ENCODE peak calls at places on chromosome 3, in four cellular contexts. One of them, this sample, is unnamed.

GRCh38 chr3:128112406-128112968 is 11.1 kb downstream of the RUVBL1 start:
- DNase-seq in mesendoderm: no peak
- DNase-seq in neuronal stem cell: no peak
- DNase-seq in Karpas-422: no peak
- DNase-seq in this sample: no peak

GRCh38 chr3:171348121-171348520 is 112.1 kb downstream of the TNIK start:
- DNase-seq in mesendoderm: no peak
- DNase-seq in Karpas-422: no peak
- DNase-seq in neuronal stem cell: no peak
- DNase-seq in this sample: no peak

GRCh38 chr3:58180940-58181587 is 29.7 kb downstream of the DNASE1L3 start:
- DNase-seq in Karpas-422: no peak
- DNase-seq in neuronal stem cell: no peak
- DNase-seq in mesendoderm: no peak
- DNase-seq in this sample: no peak

GRCh38 chr3:185851046-185851445 is 26.2 kb upstream of the IGF2BP2 start:
- DNase-seq in mesendoderm: no peak
- DNase-seq in neuronal stem cell: no peak
- DNase-seq in Karpas-422: no peak
- DNase-seq in this sample: no peak

GRCh38 chr3:119160815-119161214 is 12.6 kb upstream of the UPK1B start:
- DNase-seq in neuronal stem cell: no peak
- DNase-seq in Karpas-422: no peak
- DNase-seq in mesendoderm: no peak
- DNase-seq in this sample: no peak

GRCh38 chr3:71025010-71025409 is 558.5 kb downstream of the FOXP1 start:
- DNase-seq in mesendoderm: no peak
- DNase-seq in neuronal stem cell: no peak
- DNase-seq in Karpas-422: no peak
- DNase-seq in this sample: no peak

GRCh38 chr3:117434881-117435412 is 725.4 kb downstream of the TUSC7 start:
- DNase-seq in mesendoderm: no peak
- DNase-seq in neuronal stem cell: no peak
- DNase-seq in Karpas-422: no peak
- DNase-seq in this sample: no peak

GRCh38 chr3:13651057-13651400 is 102.1 kb downstream of the FBLN2 start:
- DNase-seq in mesendoderm: no peak
- DNase-seq in neuronal stem cell: no peak
- DNase-seq in Karpas-422: no peak
- DNase-seq in this sample: no peak

GRCh38 chr3:46187876-46188275 is 20.2 kb downstream of the CCR1 start:
- DNase-seq in neuronal stem cell: no peak
- DNase-seq in mesendoderm: no peak
- DNase-seq in Karpas-422: no peak
- DNase-seq in this sample: no peak

GRCh38 chr3:134846943-134847342 is 51.9 kb downstream of the EPHB1 start:
- DNase-seq in neuronal stem cell: no peak
- DNase-seq in Karpas-422: no peak
- DNase-seq in mesendoderm: peak
- DNase-seq in this sample: no peak

GRCh38 chr3:23496165-23496564 is 293.0 kb downstream of the UBE2E2 start:
- DNase-seq in mesendoderm: no peak
- DNase-seq in neuronal stem cell: no peak
- DNase-seq in Karpas-422: no peak
- DNase-seq in this sample: no peak

GRCh38 chr3:72238341-72238740 is 453.4 kb upstream of the PROK2 start:
- DNase-seq in mesendoderm: no peak
- DNase-seq in neuronal stem cell: no peak
- DNase-seq in Karpas-422: no peak
- DNase-seq in this sample: no peak

GRCh38 chr3:171396048-171396447 is 64.2 kb downstream of the TNIK start:
- DNase-seq in Karpas-422: no peak
- DNase-seq in neuronal stem cell: no peak
- DNase-seq in mesendoderm: no peak
- DNase-seq in this sample: no peak

GRCh38 chr3:129278970-129279906 is 568 bp downstream of the HMCES start:
- DNase-seq in Karpas-422: peak
- DNase-seq in mesendoderm: peak
- DNase-seq in neuronal stem cell: peak
- DNase-seq in this sample: peak

GRCh38 chr3:12963184-12963868 is 109.9 kb downstream of the IQSEC1 start:
- DNase-seq in mesendoderm: no peak
- DNase-seq in Karpas-422: no peak
- DNase-seq in neuronal stem cell: no peak
- DNase-seq in this sample: no peak

GRCh38 chr3:134327594-134327975 is 46.7 kb downstream of the AMOTL2 start:
- DNase-seq in Karpas-422: no peak
- DNase-seq in neuronal stem cell: no peak
- DNase-seq in mesendoderm: no peak
- DNase-seq in this sample: no peak

GRCh38 chr3:139074565-139075115 is 29.9 kb upstream of the PRR23C start:
- DNase-seq in Karpas-422: no peak
- DNase-seq in neuronal stem cell: no peak
- DNase-seq in mesendoderm: no peak
- DNase-seq in this sample: no peak

GRCh38 chr3:37256447-37256846 is 82.1 kb upstream of the LRRFIP2 start:
- DNase-seq in neuronal stem cell: no peak
- DNase-seq in mesendoderm: peak
- DNase-seq in Karpas-422: no peak
- DNase-seq in this sample: no peak

GRCh38 chr3:37257581-37257980 is 83.2 kb upstream of the LRRFIP2 start:
- DNase-seq in Karpas-422: no peak
- DNase-seq in mesendoderm: no peak
- DNase-seq in neuronal stem cell: no peak
- DNase-seq in this sample: no peak

GRCh38 chr3:37262816-37263393 is 88.5 kb upstream of the LRRFIP2 start:
- DNase-seq in mesendoderm: no peak
- DNase-seq in neuronal stem cell: no peak
- DNase-seq in Karpas-422: no peak
- DNase-seq in this sample: no peak

GRCh38 chr3:37255990-37256308 is 81.6 kb upstream of the LRRFIP2 start:
- DNase-seq in mesendoderm: no peak
- DNase-seq in Karpas-422: no peak
- DNase-seq in neuronal stem cell: no peak
- DNase-seq in this sample: no peak

GRCh38 chr3:37259291-37259690 is 84.9 kb upstream of the LRRFIP2 start:
- DNase-seq in neuronal stem cell: no peak
- DNase-seq in Karpas-422: no peak
- DNase-seq in mesendoderm: no peak
- DNase-seq in this sample: no peak
- H3K27ac ChIP-seq in neuronal stem cell: no peak
- H3K27ac ChIP-seq in Karpas-422: peak
- H3K27ac ChIP-seq in mesendoderm: no peak
- H3K27ac ChIP-seq in this sample: no peak

GRCh38 chr3:9769426-9770275 is at the start of gene CAMK1:
- DNase-seq in mesendoderm: peak
- DNase-seq in Karpas-422: peak
- DNase-seq in neuronal stem cell: peak
- DNase-seq in this sample: no peak
- H3K4me3 ChIP-seq in mesendoderm: no peak
- H3K4me3 ChIP-seq in Karpas-422: peak
- H3K4me3 ChIP-seq in neuronal stem cell: peak
- H3K4me3 ChIP-seq in this sample: no peak

GRCh38 chr3:155229086-155229485 is 64.4 kb downstream of the STRIT1 start:
- DNase-seq in mesendoderm: no peak
- DNase-seq in Karpas-422: no peak
- DNase-seq in neuronal stem cell: no peak
- DNase-seq in this sample: no peak

GRCh38 chr3:155230382-155230781 is 63.1 kb downstream of the STRIT1 start:
- DNase-seq in mesendoderm: no peak
- DNase-seq in Karpas-422: no peak
- DNase-seq in neuronal stem cell: no peak
- DNase-seq in this sample: no peak

GRCh38 chr3:155233213-155233612 is 60.3 kb downstream of the STRIT1 start:
- DNase-seq in Karpas-422: no peak
- DNase-seq in neuronal stem cell: no peak
- DNase-seq in mesendoderm: no peak
- DNase-seq in this sample: no peak

GRCh38 chr3:155231792-155232191 is 61.7 kb downstream of the STRIT1 start:
- DNase-seq in Karpas-422: no peak
- DNase-seq in neuronal stem cell: no peak
- DNase-seq in mesendoderm: no peak
- DNase-seq in this sample: no peak

DNA sequence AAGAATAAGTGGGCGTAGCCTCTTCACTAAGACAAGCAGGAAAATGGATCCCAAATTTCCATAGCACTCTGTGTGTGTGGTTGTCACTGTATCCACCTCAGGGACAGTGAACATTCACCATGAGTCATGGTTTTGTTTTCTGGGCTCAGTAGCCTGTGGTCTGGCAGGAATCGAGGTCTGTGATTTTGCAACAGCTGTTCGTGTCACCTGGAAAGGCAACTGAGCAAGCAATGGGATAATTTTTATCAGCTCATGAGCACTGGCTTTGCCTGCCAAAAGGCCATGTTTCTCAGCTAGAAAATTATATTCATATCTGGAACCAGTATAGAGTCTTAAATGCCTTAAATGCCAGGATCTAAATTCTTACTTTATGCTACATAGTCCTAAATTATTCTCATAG is 60.9 kb downstream of the STRIT1 start:
- DNase-seq in mesendoderm: peak
- DNase-seq in neuronal stem cell: no peak
- DNase-seq in Karpas-422: no peak
- DNase-seq in this sample: no peak
- H3K9ac ChIP-seq in mesendoderm: no peak
- H3K9ac ChIP-seq in neuronal stem cell: no peak
- H3K9ac ChIP-seq in Karpas-422: no peak
- H3K9ac ChIP-seq in this sample: no peak

GRCh38 chr3:194642769-194643168 is 9.6 kb upstream of the TMEM44 start:
- DNase-seq in neuronal stem cell: no peak
- DNase-seq in Karpas-422: no peak
- DNase-seq in mesendoderm: no peak
- DNase-seq in this sample: no peak
- H3K27ac ChIP-seq in neuronal stem cell: no peak
- H3K27ac ChIP-seq in Karpas-422: no peak
- H3K27ac ChIP-seq in mesendoderm: no peak
- H3K27ac ChIP-seq in this sample: no peak

GRCh38 chr3:104825116-104825515 is 541.6 kb upstream of the ALCAM start:
- DNase-seq in Karpas-422: no peak
- DNase-seq in neuronal stem cell: peak
- DNase-seq in mesendoderm: peak
- DNase-seq in this sample: no peak
- H3K4me3 ChIP-seq in Karpas-422: no peak
- H3K4me3 ChIP-seq in neuronal stem cell: no peak
- H3K4me3 ChIP-seq in mesendoderm: no peak
- H3K4me3 ChIP-seq in this sample: no peak

GRCh38 chr3:150603090-150603887 is at the start of gene SELENOT:
- DNase-seq in Karpas-422: peak
- DNase-seq in mesendoderm: peak
- DNase-seq in neuronal stem cell: peak
- DNase-seq in this sample: peak

GRCh38 chr3:150599611-150600297 is 3.4 kb upstream of the SELENOT start:
- DNase-seq in Karpas-422: peak
- DNase-seq in mesendoderm: peak
- DNase-seq in neuronal stem cell: no peak
- DNase-seq in this sample: no peak

GRCh38 chr3:150603888-150604319 is 783 bp downstream of the SELENOT start:
- DNase-seq in Karpas-422: no peak
- DNase-seq in mesendoderm: peak
- DNase-seq in neuronal stem cell: peak
- DNase-seq in this sample: no peak

GRCh38 chr3:150605998-150606641 is 3.0 kb downstream of the SELENOT start:
- DNase-seq in neuronal stem cell: no peak
- DNase-seq in mesendoderm: no peak
- DNase-seq in Karpas-422: peak
- DNase-seq in this sample: no peak

DNA sequence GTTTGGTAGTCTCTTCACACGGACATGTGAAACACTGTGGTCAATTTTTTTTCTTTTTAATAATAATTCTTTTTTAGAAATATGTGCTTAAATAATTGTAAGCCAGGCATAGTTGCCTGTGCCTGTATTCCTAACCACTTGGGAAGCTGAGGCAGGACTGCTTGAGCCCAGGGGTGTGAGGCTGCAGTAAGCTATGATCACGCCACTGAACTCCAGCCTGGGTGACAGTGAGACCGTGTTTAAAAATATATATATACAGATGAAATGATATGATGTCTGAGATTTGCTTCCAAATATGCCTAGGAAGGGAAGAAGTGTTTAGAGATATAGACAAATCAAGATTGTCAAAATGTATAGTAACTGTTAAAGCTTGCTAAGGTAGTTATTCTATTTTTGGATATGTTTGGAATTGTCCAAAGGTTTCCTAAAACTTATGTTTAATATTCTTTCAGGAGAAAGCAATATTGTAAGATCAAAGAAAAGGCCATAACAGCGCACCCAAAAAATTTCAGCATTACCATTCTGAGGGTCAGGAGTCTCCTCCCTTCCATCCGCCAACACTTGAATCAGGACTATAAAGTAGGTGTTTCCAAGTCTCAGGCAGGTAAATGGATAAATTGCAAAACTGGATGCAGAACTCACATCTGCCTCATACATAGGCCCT is 563 bp upstream of the SELENOT start:
- DNase-seq in mesendoderm: no peak
- DNase-seq in neuronal stem cell: no peak
- DNase-seq in Karpas-422: peak
- DNase-seq in this sample: no peak
- H3K9ac ChIP-seq in mesendoderm: peak
- H3K9ac ChIP-seq in neuronal stem cell: peak
- H3K9ac ChIP-seq in Karpas-422: peak
- H3K9ac ChIP-seq in this sample: peak

DNA sequence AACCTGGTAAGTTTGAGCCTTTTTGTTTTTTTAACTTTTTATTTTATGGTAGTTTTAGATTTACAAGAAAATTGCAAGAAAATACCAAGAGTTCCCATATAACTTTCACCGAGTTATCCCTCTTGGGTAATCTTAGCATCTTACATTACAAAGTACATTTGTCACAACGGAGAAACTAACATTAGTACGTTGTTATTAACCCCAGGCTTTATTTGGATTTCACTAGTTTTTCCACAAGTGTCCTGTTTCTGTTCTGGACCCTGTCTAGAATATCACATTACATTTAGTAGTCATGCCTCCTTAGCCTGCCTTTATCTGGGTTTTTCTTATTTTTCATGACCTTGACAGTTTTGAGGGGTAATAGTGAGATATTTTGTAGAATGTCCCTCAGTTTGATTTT is 53.5 kb upstream of the KPNA4 start:
- DNase-seq in Karpas-422: no peak
- DNase-seq in neuronal stem cell: no peak
- DNase-seq in mesendoderm: no peak
- DNase-seq in this sample: no peak
- H3K27ac ChIP-seq in Karpas-422: no peak
- H3K27ac ChIP-seq in neuronal stem cell: no peak
- H3K27ac ChIP-seq in mesendoderm: no peak
- H3K27ac ChIP-seq in this sample: no peak

This sample was measured in DND-41.